ENCODE peak calls at places on chromosome 17, in five cellular contexts. W is fibroblast of pulmonary artery, F is heart left ventricle, H is neural crest cell, G is A549. N is an unnamed sample.

GRCh38 chr17:40539711-40540411 is 25.4 kb downstream of the CCR7 start:
- DNase-seq in W (no peak), F (no peak), G (no peak), H (no peak), N (no peak)

GRCh38 chr17:47999612-48000011 is 28.7 kb downstream of the CDK5RAP3 start:
- DNase-seq in F (no peak), H (no peak), W (no peak), G (peak; percentile 36), N (peak; percentile 43)

GRCh38 chr17:78324391-78325075 is 35.3 kb downstream of the SOCS3 start:
- DNase-seq in W (peak; percentile 95), F (peak; percentile 93), H (peak; percentile 46), G (no peak), N (peak; percentile 84)

GRCh38 chr17:8393470-8394231 is 4.0 kb downstream of the RNF222 start:
- DNase-seq in H (no peak), G (no peak), W (no peak), F (no peak), N (no peak)

GRCh38 chr17:43691317-43691693 is 29.6 kb upstream of the MEOX1 start:
- DNase-seq in H (no peak), W (no peak), F (no peak), G (no peak), N (no peak)

GRCh38 chr17:17783825-17784598 is 52.8 kb downstream of the SREBF1 start:
- DNase-seq in H (peak; percentile 17), W (peak; percentile 49), F (peak; percentile 72), G (no peak), N (no peak)

GRCh38 chr17:55402374-55402773 is 19.3 kb downstream of the MMD start:
- DNase-seq in F (no peak), H (no peak), G (no peak), W (peak; percentile 44), N (no peak)

GRCh38 chr17:81251943-81252301 is 12.8 kb downstream of the NDUFAF8 start:
- DNase-seq in W (no peak), H (no peak), F (no peak), G (no peak), N (no peak)

GRCh38 chr17:34511265-34511664 is 68.1 kb upstream of the TMEM132E start:
- DNase-seq in F (no peak), H (no peak), W (no peak), G (no peak), N (no peak)

GRCh38 chr17:30187528-30187927 is 48.0 kb downstream of the SLC6A4 start:
- DNase-seq in W (no peak), G (no peak), H (no peak), F (no peak), N (no peak)

GRCh38 chr17:31339906-31340661 is 18.7 kb upstream of the EVI2A start:
- DNase-seq in F (no peak), G (no peak), W (peak; percentile 77), H (no peak), N (peak; percentile 68)

GRCh38 chr17:63333869-63334268 is 112.2 kb downstream of the CYB561 start:
- DNase-seq in G (no peak), F (no peak), H (no peak), W (no peak), N (no peak)

GRCh38 chr17:40190197-40191021 is 13.1 kb downstream of the RAPGEFL1 start:
- DNase-seq in G (peak; percentile 87), H (no peak), F (no peak), W (no peak), N (no peak)

GRCh38 chr17:43399839-43400328 is 1.1 kb downstream of the ARL4D start:
- DNase-seq in F (no peak), W (no peak), G (no peak), H (no peak), N (no peak)

GRCh38 chr17:8887834-8888703 is 20.6 kb upstream of the PIK3R6 start:
- DNase-seq in W (peak; percentile 31), G (peak; percentile 69), H (peak; percentile 71), F (peak; percentile 54), N (peak; percentile 1)

GRCh38 chr17:64045176-64045575 is 24.7 kb upstream of the ICAM2 start:
- DNase-seq in F (no peak), H (no peak), W (no peak), G (no peak), N (no peak)

GRCh38 chr17:10316986-10317834 is 55.6 kb downstream of the MYH13 start:
- DNase-seq in G (peak; percentile 50), H (peak; percentile 50), W (peak; percentile 53), F (peak; percentile 57), N (peak; percentile 65)

GRCh38 chr17:34580685-34581445 is 1.5 kb downstream of the TMEM132E start:
- DNase-seq in H (no peak), F (no peak), W (no peak), G (no peak), N (no peak)

GRCh38 chr17:74695629-74696028 is 17.1 kb downstream of the CD300LF start:
- DNase-seq in W (no peak), G (no peak), F (no peak), H (no peak), N (no peak)
- TF ChIP-seq CTCF in W (no peak), G (no peak), F (no peak), H (no peak), N (no peak)

DNA sequence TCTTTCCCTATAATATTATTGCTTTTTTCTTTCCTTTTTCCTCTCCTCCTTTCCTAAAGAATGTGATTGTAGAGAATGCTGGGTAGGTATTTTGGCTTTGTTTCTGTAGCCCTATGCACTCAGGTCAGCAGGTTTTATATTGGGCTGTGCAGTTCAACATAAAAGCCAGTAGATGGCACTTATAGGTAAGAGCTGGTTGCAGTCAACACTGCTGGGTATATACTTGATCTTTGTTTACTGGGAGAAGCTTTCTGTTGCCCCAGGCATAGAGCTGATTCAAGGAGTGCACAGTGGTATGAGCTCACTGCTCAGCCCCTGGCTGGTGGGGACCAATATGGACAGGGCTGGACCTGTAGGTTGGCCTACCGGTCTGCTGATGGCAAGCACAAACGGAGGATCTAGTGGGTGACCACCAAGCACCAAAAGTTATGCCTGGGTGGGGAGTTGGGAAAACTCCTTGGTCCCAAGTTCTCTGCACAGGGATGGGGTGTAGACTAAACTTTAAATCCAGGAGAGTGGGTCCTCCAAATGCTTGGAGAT is 378.9 kb downstream of the PMP22 start:
- DNase-seq in H (no peak), F (no peak), W (peak; percentile 7), G (no peak), N (peak; percentile 52)
- TF ChIP-seq CTCF in H (peak; percentile 39), F (no peak), W (no peak), G (no peak), N (peak; percentile 74)

GRCh38 chr17:27668488-27668823 is 37.5 kb downstream of the LGALS9 start:
- DNase-seq in G (no peak), F (no peak), H (no peak), W (no peak), N (no peak)
- TF ChIP-seq CTCF in G (no peak), F (no peak), H (no peak), W (no peak), N (no peak)

GRCh38 chr17:42096360-42097111 is 1.7 kb downstream of the ZNF385C start:
- DNase-seq in H (no peak), F (no peak), W (no peak), G (no peak), N (no peak)
- TF ChIP-seq CTCF in H (no peak), F (no peak), W (no peak), G (no peak), N (peak; percentile 22)

GRCh38 chr17:1899403-1900000 is 69.7 kb downstream of the RPA1 start:
- DNase-seq in W (no peak), G (peak; percentile 33), H (no peak), F (no peak), N (no peak)
- TF ChIP-seq CTCF in W (peak; percentile 29), G (no peak), H (peak; percentile 53), F (no peak), N (peak; percentile 71)

DNA sequence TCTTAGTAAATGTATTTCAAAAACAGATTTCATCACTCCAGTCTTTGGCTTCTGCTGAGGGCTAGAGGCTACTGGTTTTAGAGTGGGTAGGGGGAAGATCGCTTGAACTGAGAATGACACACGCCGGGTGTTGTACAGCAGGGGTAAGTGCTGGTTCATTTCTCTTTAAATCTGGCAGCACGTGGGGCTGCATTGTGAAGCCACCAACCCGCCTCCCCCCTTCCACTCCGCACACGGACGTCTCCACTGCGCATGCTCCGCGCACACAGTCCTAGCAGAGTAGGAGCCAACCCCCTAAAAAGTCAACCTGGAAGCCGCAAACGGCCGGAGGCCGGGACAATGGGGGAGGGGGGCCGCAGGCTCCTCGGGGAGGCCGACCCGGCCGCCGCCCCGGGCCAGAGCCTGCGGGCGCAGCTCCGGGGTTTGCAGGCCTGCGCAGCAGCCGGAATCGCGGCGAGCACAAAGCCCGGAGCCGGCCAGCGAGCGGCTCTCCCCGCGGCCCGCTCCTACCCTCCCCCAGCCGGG is 1.3 kb downstream of the UBE2G1 start:
- DNase-seq in G (peak; percentile 98), F (peak; percentile 94), W (peak; percentile 94), H (peak; percentile 77), N (peak; percentile 75)
- TF ChIP-seq CTCF in G (no peak), F (no peak), W (no peak), H (no peak), N (no peak)

N was measured in HFFc6.